ENCODE peak calls at places on chromosomes 4 and X, in four cellular contexts. E, G, Y and O are unnamed samples.

GRCh38 chr4:31045724-31046318 is 325.7 kb downstream of the PCDH7 start:
- DNase-seq in E (peak; percentile 52), G (no peak), Y (no peak), O (no peak)

GRCh38 chr4:184348311-184349233 is 125.8 kb downstream of the IRF2 start:
- DNase-seq in E (peak; percentile 86), G (no peak), Y (no peak), O (no peak)

GRCh38 chr4:76781698-76782595 is 116.0 kb downstream of the SOWAHB start:
- DNase-seq in E (peak; percentile 88), G (no peak), Y (no peak), O (no peak)

GRCh38 chrX:13716455-13716854 is 18.0 kb downstream of the TRAPPC2 start:
- DNase-seq in E (no peak), G (no peak), Y (no peak), O (no peak)

GRCh38 chrX:9148626-9149385 is 114.9 kb upstream of the FAM9B start:
- DNase-seq in E (peak; percentile 57), G (peak; percentile 41), Y (no peak), O (peak; percentile 65)

GRCh38 chr4:76809594-76810305 is 88.2 kb downstream of the SOWAHB start:
- DNase-seq in E (no peak), G (no peak), Y (no peak), O (no peak)

GRCh38 chrX:125940985-125941384 is 225.1 kb downstream of the DCAF12L2 start:
- DNase-seq in E (no peak), G (no peak), Y (no peak), O (no peak)

GRCh38 chr4:8317474-8317873 is 47.9 kb downstream of the HTRA3 start:
- DNase-seq in E (no peak), G (no peak), Y (no peak), O (no peak)

GRCh38 chr4:23728971-23729370 is 160.9 kb downstream of the PPARGC1A start:
- DNase-seq in E (no peak), G (no peak), Y (no peak), O (no peak)